ENCODE peak calls at places on chromosome 1, in four cellular contexts. L is BE2C, W is fibroblast of the aortic adventitia, X is AG10803. E is an unnamed sample.

GRCh38 chr1:109517337-109517736 is 7.8 kb upstream of the AMIGO1 start:
- DNase-seq in L (no peak), W (no peak), X (no peak), E (no peak)

GRCh38 chr1:182890927-182891610 is 51.9 kb downstream of the DHX9 start:
- DNase-seq in L (no peak), W (no peak), X (no peak), E (no peak)

GRCh38 chr1:205199931-205200299 is 11.6 kb downstream of the DSTYK start:
- DNase-seq in L (no peak), W (no peak), X (no peak), E (no peak)

GRCh38 chr1:116909511-116910378 is at the start of gene PTGFRN:
- DNase-seq in L (peak), W (peak), X (peak), E (peak)

GRCh38 chr1:115215703-115216521 is 122.1 kb downstream of the NGF start:
- DNase-seq in L (no peak), W (no peak), X (no peak), E (no peak)

GRCh38 chr1:150621497-150622113 is 7.8 kb downstream of the ENSA start:
- DNase-seq in L (peak), W (peak), X (peak), E (peak)

GRCh38 chr1:29249170-29249691 is 12.9 kb downstream of the PTPRU start:
- DNase-seq in L (no peak), W (no peak), X (peak), E (peak)

GRCh38 chr1:184685116-184685515 is 69.5 kb downstream of the EDEM3 start:
- DNase-seq in L (no peak), W (no peak), X (no peak), E (no peak)

GRCh38 chr1:18091660-18092446 is 15.7 kb upstream of the IGSF21 start:
- DNase-seq in L (no peak), W (peak), X (peak), E (peak)

GRCh38 chr1:175824079-175824478 is 80.7 kb upstream of the TNR start:
- DNase-seq in L (no peak), W (no peak), X (no peak), E (no peak)

GRCh38 chr1:177669161-177669560 is 300.7 kb downstream of the SEC16B start:
- DNase-seq in L (no peak), W (no peak), X (no peak), E (no peak)

GRCh38 chr1:71521655-71522264 is 440.9 kb upstream of the ZRANB2 start:
- DNase-seq in L (peak), W (peak), X (peak), E (peak)

GRCh38 chr1:10692401-10693021 is 103.9 kb downstream of the CASZ1 start:
- DNase-seq in L (peak), W (no peak), X (no peak), E (no peak)

GRCh38 chr1:225769687-225770086 is 7.9 kb upstream of the SRP9 start:
- DNase-seq in L (no peak), W (no peak), X (no peak), E (no peak)

GRCh38 chr1:209389258-209389657 is 194.3 kb upstream of the CAMK1G start:
- DNase-seq in L (no peak), W (peak), X (peak), E (peak)

GRCh38 chr1:244992833-244993232 is 128.5 kb upstream of the HNRNPU start:
- DNase-seq in L (no peak), W (no peak), X (peak), E (no peak)

GRCh38 chr1:240423525-240423924 is 188.4 kb downstream of the GREM2 start:
- DNase-seq in L (no peak), W (no peak), X (no peak), E (no peak)

GRCh38 chr1:2916706-2917105 is 104.6 kb upstream of the ACTRT2 start:
- DNase-seq in L (no peak), W (no peak), X (no peak), E (no peak)

GRCh38 chr1:193539731-193540459 is 353.5 kb upstream of the B3GALT2 start:
- DNase-seq in L (no peak), W (no peak), X (no peak), E (no peak)

GRCh38 chr1:85428471-85429077 is 36.4 kb downstream of the DDAH1 start:
- DNase-seq in L (no peak), W (no peak), X (no peak), E (no peak)

GRCh38 chr1:85433096-85433495 is 31.9 kb downstream of the DDAH1 start:
- DNase-seq in L (no peak), W (no peak), X (no peak), E (no peak)

GRCh38 chr1:85427844-85428243 is 37.1 kb downstream of the DDAH1 start:
- DNase-seq in L (no peak), W (no peak), X (no peak), E (no peak)

DNA sequence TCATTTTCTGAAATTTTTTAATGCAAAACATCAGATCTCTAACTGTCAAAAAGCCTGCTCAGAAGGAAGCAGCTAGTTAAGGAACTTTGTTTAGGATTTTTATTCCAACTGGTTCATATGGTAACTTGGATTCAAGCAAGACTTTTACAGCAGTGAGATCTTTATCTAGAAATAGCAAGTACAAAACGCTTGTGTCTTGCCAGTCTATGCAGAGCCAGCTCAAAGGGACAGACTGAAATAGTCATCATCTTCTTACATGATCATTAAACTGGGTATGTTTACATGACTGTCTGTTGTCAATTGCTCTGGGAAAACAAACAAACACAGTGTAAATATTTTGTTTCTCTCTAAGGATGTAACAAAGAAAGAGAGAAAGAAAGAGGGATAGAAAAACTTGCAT is 37.6 kb downstream of the DDAH1 start:
- DNase-seq in L (no peak), W (peak), X (peak), E (no peak)
- TF ChIP-seq CTCF in L (no peak), W (no peak), X (no peak), E (no peak)

GRCh38 chr1:162927421-162927820 is 66.4 kb upstream of the CCDC190 start:
- DNase-seq in L (no peak), W (no peak), X (no peak), E (no peak)

GRCh38 chr1:162926906-162927305 is 65.9 kb upstream of the CCDC190 start:
- DNase-seq in L (no peak), W (no peak), X (no peak), E (no peak)

GRCh38 chr1:162930532-162931438 is 69.8 kb upstream of the CCDC190 start:
- DNase-seq in L (no peak), W (peak), X (no peak), E (no peak)

GRCh38 chr1:162928141-162928540 is 67.2 kb upstream of the CCDC190 start:
- DNase-seq in L (peak), W (no peak), X (no peak), E (no peak)

DNA sequence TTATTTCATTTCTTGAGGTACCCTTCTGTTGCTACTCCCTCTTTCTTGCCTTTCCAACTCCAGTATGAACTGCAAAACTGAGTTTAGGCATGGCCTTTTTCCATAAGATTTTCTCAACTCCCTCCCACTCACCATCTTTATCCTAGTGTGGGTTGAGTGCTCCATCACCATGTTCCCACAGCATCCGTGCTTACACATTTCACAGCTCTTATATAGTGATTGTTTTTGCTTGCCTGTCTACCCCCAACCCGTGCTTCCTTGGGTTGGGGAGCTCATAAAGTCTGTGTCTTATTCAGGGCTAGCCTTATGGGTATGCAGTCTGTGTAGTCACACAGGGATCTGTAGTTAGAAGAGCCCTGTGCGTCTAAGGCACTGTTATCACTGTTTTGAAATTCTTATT is 68.2 kb upstream of the CCDC190 start:
- DNase-seq in L (no peak), W (no peak), X (no peak), E (no peak)
- H3K4me3 ChIP-seq in L (no peak), W (no peak), X (no peak), E (no peak)

GRCh38 chr1:76868154-76868882 is 1.0 kb downstream of the ST6GALNAC5 start:
- DNase-seq in L (peak), W (no peak), X (peak), E (peak)
- TF ChIP-seq CTCF in L (peak), W (no peak), X (peak), E (peak)

DNA sequence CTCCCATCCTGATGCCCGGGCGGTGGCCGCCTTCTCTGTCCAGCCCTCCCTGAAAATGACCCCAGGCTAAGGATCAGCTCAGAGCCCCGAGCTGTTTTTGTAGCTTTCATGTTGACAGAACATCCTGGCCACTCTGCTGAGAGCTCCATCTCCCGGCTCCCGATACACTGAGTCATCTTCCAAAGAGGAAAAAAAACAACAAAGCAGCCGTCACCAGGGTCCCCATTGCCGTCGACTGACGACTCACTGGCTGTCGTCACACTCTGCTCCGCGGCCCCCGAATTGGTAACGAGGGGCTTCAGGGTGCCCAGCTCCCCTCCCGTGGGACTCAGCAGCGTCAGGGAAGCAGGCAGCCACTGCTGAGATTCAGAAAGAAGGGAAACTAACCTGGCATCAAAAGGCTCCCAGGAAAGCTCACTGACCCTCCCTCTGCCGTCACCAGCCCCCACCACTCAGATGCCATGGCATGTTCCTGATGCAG is 67.2 kb downstream of the CD46 start:
- DNase-seq in L (no peak), W (peak), X (peak), E (peak)
- H3K4me3 ChIP-seq in L (no peak), W (peak), X (peak), E (peak)

GRCh38 chr1:27526569-27527222 is 36.7 kb upstream of the WASF2 start:
- DNase-seq in L (no peak), W (no peak), X (no peak), E (no peak)

GRCh38 chr1:27527223-27527856 is 37.4 kb upstream of the WASF2 start:
- DNase-seq in L (no peak), W (no peak), X (peak), E (peak)

GRCh38 chr1:27529638-27530018 is 39.7 kb upstream of the WASF2 start:
- DNase-seq in L (no peak), W (no peak), X (no peak), E (no peak)

GRCh38 chr1:27528701-27529637 is 39.0 kb upstream of the WASF2 start:
- DNase-seq in L (no peak), W (peak), X (peak), E (peak)

GRCh38 chr1:27527857-27528700 is 38.1 kb upstream of the WASF2 start:
- DNase-seq in L (no peak), W (no peak), X (no peak), E (no peak)
- TF ChIP-seq CTCF in L (no peak), W (no peak), X (no peak), E (no peak)

DNA sequence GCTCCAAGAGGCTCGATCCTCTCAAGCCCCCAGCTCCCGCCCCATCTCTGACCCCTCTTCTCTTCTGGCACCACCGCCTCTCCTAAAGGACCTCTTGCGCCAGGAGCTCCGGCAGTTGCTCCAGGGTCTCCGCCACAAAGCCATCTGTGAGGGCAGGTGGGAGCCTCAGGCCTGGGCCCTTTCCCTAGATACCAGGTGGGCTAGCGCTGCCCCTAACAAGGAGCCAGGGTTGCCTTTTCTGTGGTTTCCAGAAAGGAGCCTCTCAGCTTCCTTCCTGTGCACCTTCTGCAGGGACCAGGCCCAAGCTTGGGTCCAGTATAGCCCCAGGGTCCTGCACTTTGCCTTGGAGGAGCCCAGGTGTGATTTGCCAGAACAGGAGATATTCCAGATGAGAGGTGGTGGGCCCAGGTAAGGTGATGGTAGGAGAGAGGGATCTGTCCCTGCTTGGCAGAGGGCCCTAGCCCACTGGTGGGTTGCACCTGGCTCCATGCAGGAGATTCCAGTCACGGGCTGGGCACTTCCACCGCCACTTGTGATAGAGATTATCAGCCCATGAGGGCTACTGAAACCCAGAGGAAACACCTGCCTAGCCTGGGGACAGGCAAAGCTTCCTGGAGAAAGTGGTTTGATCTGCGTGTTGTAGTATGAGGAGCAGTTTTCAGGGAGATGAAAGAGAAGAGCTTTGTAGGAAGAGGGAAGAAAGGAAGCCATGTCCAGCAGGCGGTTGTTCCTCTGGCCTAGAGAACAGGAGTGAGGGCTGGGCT is 1.0 kb downstream of the CCDC24 start:
- DNase-seq in L (no peak), W (no peak), X (no peak), E (no peak)
- H3K4me3 ChIP-seq in L (no peak), W (peak), X (peak), E (peak)

DNA sequence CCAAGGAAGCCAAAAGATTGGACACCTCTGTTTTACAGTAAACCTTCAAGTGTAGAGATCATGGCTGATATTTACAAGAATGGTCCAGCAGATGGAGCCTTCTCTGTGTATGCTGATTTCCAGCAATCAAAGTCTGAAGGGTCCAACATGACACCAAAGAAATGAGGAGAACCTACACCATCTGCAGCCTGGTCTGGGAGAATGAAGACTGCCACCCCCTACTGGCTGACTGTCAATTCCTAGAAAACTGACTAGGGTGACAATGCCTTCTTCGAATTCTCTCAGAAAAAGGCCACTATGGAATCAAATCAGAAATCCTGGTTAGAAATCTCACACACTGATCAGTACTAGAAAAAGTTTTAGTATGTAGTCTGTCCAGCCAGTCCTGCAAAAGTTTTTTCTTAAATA is 83.3 kb downstream of the CDC42BPA start:
- DNase-seq in L (peak), W (peak), X (peak), E (peak)
- TF ChIP-seq CTCF in L (peak), W (peak), X (peak), E (peak)